ENCODE peak calls at places on chromosomes 5 and 9, in seven cellular contexts. O, L, C, H, Z, N and J are unnamed samples.

GRCh38 chr5:175526691-175527090 is 48.3 kb downstream of the SFXN1 start:
- DNase-seq in O (no peak), L (no peak), C (no peak), H (no peak), Z (no peak), N (no peak), J (no peak)

GRCh38 chr9:18890372-18890771 is 142.6 kb downstream of the SAXO1 start:
- DNase-seq in O (no peak), L (no peak), C (no peak), H (peak; percentile 24), Z (peak; percentile 92), N (no peak), J (no peak)

GRCh38 chr5:1643651-1644392 is 120.1 kb upstream of the LPCAT1 start:
- DNase-seq in O (no peak), L (no peak), C (peak; percentile 57), H (peak; percentile 37), Z (peak; percentile 86), N (no peak), J (peak; percentile 2)

GRCh38 chr9:78745996-78746395 is 449.1 kb downstream of the PSAT1 start:
- DNase-seq in O (no peak), L (no peak), C (no peak), H (peak; percentile 2), Z (peak; percentile 13), N (no peak), J (no peak)

GRCh38 chr9:124001865-124002525 is 9.6 kb upstream of the LHX2 start:
- DNase-seq in O (no peak), L (no peak), C (no peak), H (no peak), Z (no peak), N (no peak), J (peak; percentile 50)

GRCh38 chr5:132095077-132095744 is 21.6 kb downstream of the CSF2 start:
- DNase-seq in O (no peak), L (no peak), C (no peak), H (no peak), Z (peak; percentile 14), N (no peak), J (no peak)

GRCh38 chr5:31096238-31096865 is 97.1 kb upstream of the CDH6 start:
- DNase-seq in O (no peak), L (no peak), C (no peak), H (peak; percentile 60), Z (peak; percentile 77), N (no peak), J (no peak)

GRCh38 chr5:137312060-137312459 is 187.1 kb downstream of the SPOCK1 start:
- DNase-seq in O (no peak), L (no peak), C (no peak), H (no peak), Z (no peak), N (no peak), J (no peak)

GRCh38 chr5:154447074-154447725 is 1.4 kb downstream of the SAP30L start:
- DNase-seq in O (no peak), L (no peak), C (no peak), H (no peak), Z (no peak), N (peak; percentile 43), J (no peak)

GRCh38 chr5:90406466-90406865 is 3.1 kb downstream of the CETN3 start:
- DNase-seq in O (no peak), L (no peak), C (no peak), H (peak; percentile 25), Z (no peak), N (no peak), J (no peak)

GRCh38 chr5:150206076-150206779 is 16.4 kb downstream of the SLC6A7 start:
- DNase-seq in O (no peak), L (no peak), C (no peak), H (no peak), Z (no peak), N (no peak), J (no peak)

GRCh38 chr5:38330207-38330606 is 71.8 kb downstream of the EGFLAM start:
- DNase-seq in O (no peak), L (no peak), C (no peak), H (peak; percentile 72), Z (no peak), N (no peak), J (no peak)

GRCh38 chr5:115324021-115324420 is 27.6 kb upstream of the CCDC112 start:
- DNase-seq in O (no peak), L (no peak), C (no peak), H (peak; percentile 7), Z (no peak), N (no peak), J (no peak)

GRCh38 chr5:40121236-40121635 is 558.5 kb upstream of the PTGER4 start:
- DNase-seq in O (no peak), L (no peak), C (no peak), H (no peak), Z (no peak), N (no peak), J (no peak)

GRCh38 chr5:139908749-139909148 is 113.1 kb downstream of the PSD2 start:
- DNase-seq in O (no peak), L (peak; percentile 45), C (peak; percentile 19), H (peak; percentile 52), Z (no peak), N (no peak), J (no peak)

GRCh38 chr5:169956756-169957155 is 23.5 kb downstream of the INSYN2B start:
- DNase-seq in O (no peak), L (no peak), C (no peak), H (peak; percentile 63), Z (no peak), N (no peak), J (no peak)

GRCh38 chr9:78130004-78130403 is 98.4 kb upstream of the GNAQ start:
- DNase-seq in O (no peak), L (no peak), C (peak; percentile 86), H (no peak), Z (peak; percentile 88), N (peak; percentile 63), J (peak; percentile 56)

GRCh38 chr9:36396985-36397384 is 3.1 kb downstream of the RNF38 start:
- DNase-seq in O (no peak), L (no peak), C (no peak), H (peak; percentile 31), Z (no peak), N (no peak), J (no peak)

GRCh38 chr9:98615633-98616032 is 93.1 kb downstream of the GABBR2 start:
- DNase-seq in O (no peak), L (no peak), C (no peak), H (no peak), Z (no peak), N (no peak), J (no peak)

GRCh38 chr9:7129391-7129790 is 371.6 kb downstream of the KDM4C start:
- DNase-seq in O (no peak), L (no peak), C (no peak), H (no peak), Z (no peak), N (no peak), J (no peak)

GRCh38 chr9:68599826-68600225 is 59.1 kb upstream of the TMEM252 start:
- DNase-seq in O (no peak), L (no peak), C (no peak), H (no peak), Z (no peak), N (no peak), J (no peak)

GRCh38 chr5:61311836-61312808 is 19.9 kb upstream of the ZSWIM6 start:
- DNase-seq in O (no peak), L (no peak), C (no peak), H (peak; percentile 65), Z (no peak), N (no peak), J (no peak)

DNA sequence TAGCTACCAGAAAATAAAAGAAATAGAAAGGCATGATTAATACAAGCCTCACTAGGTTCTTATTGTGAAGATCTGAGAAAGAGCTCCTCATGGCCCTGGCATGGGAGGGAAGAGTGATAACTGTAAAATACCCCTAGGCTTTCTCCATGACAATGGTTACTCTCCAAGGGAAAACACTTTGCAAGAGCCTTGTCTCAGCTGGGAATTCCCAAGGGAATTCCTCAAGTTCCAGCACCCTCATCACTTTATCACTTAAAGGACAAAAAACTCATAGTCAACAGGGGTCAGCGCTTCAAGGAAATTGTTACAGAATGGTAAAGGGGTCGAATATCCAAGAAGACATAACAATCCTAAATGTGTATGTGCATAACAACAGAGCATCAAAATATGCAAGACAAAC is 21.2 kb downstream of the SYK start:
- DNase-seq in O (no peak), L (no peak), C (peak; percentile 29), H (no peak), Z (no peak), N (peak; percentile 54), J (no peak)
- H4K20me1 ChIP-seq in O (no peaks in the 10 kb centered on the region), L (no peaks in the 10 kb centered on the region), C (no peaks in the 10 kb centered on the region), H (no peaks in the 10 kb centered on the region), Z (no peaks in the 10 kb centered on the region), N (no peaks in the 10 kb centered on the region), J (no peaks in the 10 kb centered on the region)

DNA sequence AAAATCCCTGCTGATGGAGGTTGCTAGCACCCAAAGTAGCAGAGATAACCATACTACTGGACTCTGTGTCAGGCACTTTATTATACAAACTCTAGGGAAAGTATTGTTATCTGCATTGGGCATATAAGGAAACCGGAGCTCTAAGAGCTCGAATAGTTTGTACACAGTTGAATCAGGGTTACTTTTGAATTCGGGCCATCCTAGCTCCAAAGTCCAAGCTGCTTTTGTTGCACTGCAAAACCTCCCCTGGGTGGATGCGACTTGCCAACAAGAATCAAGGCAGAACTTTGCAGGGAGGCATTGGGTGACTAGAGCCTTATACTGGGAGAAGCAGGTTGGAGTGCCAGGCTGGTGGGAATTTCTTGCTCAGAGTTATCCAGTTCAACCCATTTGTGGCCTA is 435.1 kb downstream of the SPATA31D1 start:
- DNase-seq in O (no peak), L (peak; percentile 9), C (no peak), H (no peak), Z (no peak), N (no peak), J (no peak)
- H3K27ac ChIP-seq in O (no peak overlapping the region), L (no peak overlapping the region), C (no peak overlapping the region), H (no peak overlapping the region), Z (no peak overlapping the region), N (no peak overlapping the region), J (no peak overlapping the region)

GRCh38 chr9:133417541-133418461 is at the start of gene REXO4:
- DNase-seq in O (peak; percentile 79), L (peak; percentile 90), C (peak; percentile 93), H (peak; percentile 91), Z (peak; percentile 97), N (peak; percentile 96), J (peak; percentile 95)

GRCh38 chr9:133419005-133419404 is 1.2 kb upstream of the REXO4 start:
- DNase-seq in O (no peak), L (peak; percentile 40), C (no peak), H (peak; percentile 35), Z (peak; percentile 41), N (no peak), J (no peak)

GRCh38 chr9:133420392-133420827 is 1.8 kb upstream of the ADAMTS13 start:
- DNase-seq in O (peak; percentile 49), L (no peak), C (no peak), H (no peak), Z (peak; percentile 13), N (peak; percentile 94), J (peak; percentile 39)

GRCh38 chr9:133415107-133415506 is 2.7 kb downstream of the REXO4 start:
- DNase-seq in O (no peak), L (no peak), C (no peak), H (no peak), Z (no peak), N (no peak), J (no peak)
- H4K20me1 ChIP-seq in O (no peaks in the 10 kb centered on the region), L (no peaks in the 10 kb centered on the region), C (no peaks in the 10 kb centered on the region), H (no peaks in the 10 kb centered on the region), Z (peaks cover 9% of the 10 kb centered on the region), N (peaks cover 10% of the 10 kb centered on the region), J (peaks cover 20% of the 10 kb centered on the region)

DNA sequence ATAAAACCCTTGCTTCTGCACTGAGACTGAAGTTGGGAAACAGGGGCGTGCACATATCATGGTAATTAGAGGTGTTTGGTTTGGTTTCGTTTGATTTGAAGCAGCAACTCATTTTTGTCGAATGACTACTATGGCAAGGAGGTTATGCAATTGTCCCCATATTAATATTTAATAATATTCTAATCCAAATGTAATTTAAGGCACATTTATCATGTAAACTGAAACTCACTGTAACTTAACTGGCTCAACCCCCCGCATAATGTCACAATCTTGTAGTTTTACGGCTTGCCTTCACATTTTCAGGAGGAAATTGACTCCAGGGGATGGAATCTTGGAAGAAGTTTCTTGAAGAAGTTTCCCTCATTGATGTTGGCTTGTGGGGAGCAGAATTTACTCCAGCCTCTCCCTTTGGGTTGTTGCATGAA is 12.5 kb downstream of the ZNF366 start:
- DNase-seq in O (no peak), L (no peak), C (no peak), H (peak; percentile 75), Z (no peak), N (no peak), J (no peak)
- H3K27ac ChIP-seq in O (no peak overlapping the region), L (no peak overlapping the region), C (no peak overlapping the region), H (peak overlapping the region; percentile 55), Z (no peak overlapping the region), N (no peak overlapping the region), J (no peak overlapping the region)